ENCODE peak calls at places on chromosomes 6 and 20, in four cellular contexts. J, Y, I and W are unnamed samples.
A peak's percentile ranks its signal among the peaks of the same experiment; 100 is the strongest.

GRCh38 chr20:1417273-1417672 is 24.4 kb upstream of the FKBP1A start:
- DNase-seq in J (no peak), Y (no peak), I (no peak), W (peak; percentile 14)

GRCh38 chr6:33787336-33787953 is 1.5 kb downstream of the LEMD2 start:
- DNase-seq in J (no peak), Y (no peak), I (no peak), W (peak; percentile 11)

GRCh38 chr6:129943637-129944271 is 74.6 kb upstream of the L3MBTL3 start:
- DNase-seq in J (no peak), Y (no peak), I (no peak), W (no peak)

GRCh38 chr6:43766964-43767461 is 3.0 kb upstream of the VEGFA start:
- DNase-seq in J (no peak), Y (no peak), I (no peak), W (no peak)

GRCh38 chr6:165684333-165684732 is 21.3 kb upstream of the PDE10A start:
- DNase-seq in J (no peak), Y (no peak), I (no peak), W (no peak)

GRCh38 chr6:84027340-84028183 is 6.0 kb upstream of the MRAP2 start:
- DNase-seq in J (no peak), Y (peak; percentile 71), I (no peak), W (peak; percentile 90)

GRCh38 chr20:44626278-44626677 is 25.2 kb downstream of the ADA start:
- DNase-seq in J (no peak), Y (no peak), I (no peak), W (no peak)

GRCh38 chr6:27777614-27778355 is 134.4 kb downstream of the OR2B2 start:
- DNase-seq in J (no peak), Y (no peak), I (no peak), W (no peak)

GRCh38 chr6:69825904-69826303 is 29.1 kb upstream of the LMBRD1 start:
- DNase-seq in J (no peak), Y (no peak), I (no peak), W (no peak)

GRCh38 chr6:21840428-21840827 is 246.9 kb downstream of the SOX4 start:
- DNase-seq in J (no peak), Y (no peak), I (peak; percentile 16), W (no peak)

GRCh38 chr6:33856655-33857054 is 52.9 kb upstream of the MLN start:
- DNase-seq in J (no peak), Y (no peak), I (no peak), W (no peak)

GRCh38 chr6:3323148-3323547 is 64.4 kb downstream of the PSMG4 start:
- DNase-seq in J (no peak), Y (no peak), I (no peak), W (no peak)

GRCh38 chr6:6893701-6894100 is 214.1 kb upstream of the RREB1 start:
- DNase-seq in J (no peak), Y (no peak), I (no peak), W (no peak)

GRCh38 chr6:162058281-162058875 is 669.2 kb downstream of the PRKN start:
- DNase-seq in J (peak; percentile 36), Y (no peak), I (no peak), W (no peak)

GRCh38 chr20:36153754-36154695 is 515 bp upstream of the EPB41L1 start:
- DNase-seq in J (peak; percentile 90), Y (peak; percentile 98), I (no peak), W (peak; percentile 90)

GRCh38 chr20:20366896-20367680 is 816 bp upstream of the INSM1 start:
- DNase-seq in J (no peak), Y (peak; percentile 36), I (no peak), W (no peak)

GRCh38 chr20:54084727-54085368 is 14.5 kb upstream of the BCAS1 start:
- DNase-seq in J (no peak), Y (no peak), I (no peak), W (peak; percentile 66)

GRCh38 chr6:131586544-131586943 is 13.5 kb downstream of the ARG1 start:
- DNase-seq in J (no peak), Y (no peak), I (no peak), W (no peak)

GRCh38 chr6:154138806-154139205 is 99.8 kb downstream of the OPRM1 start:
- DNase-seq in J (no peak), Y (no peak), I (no peak), W (peak; percentile 20)

GRCh38 chr20:40542065-40542464 is 147.0 kb downstream of the MAFB start:
- DNase-seq in J (no peak), Y (no peak), I (no peak), W (no peak)

GRCh38 chr20:22918286-22918983 is 116.7 kb upstream of the SSTR4 start:
- DNase-seq in J (no peak), Y (no peak), I (no peak), W (no peak)

GRCh38 chr20:4728121-4728520 is 6.4 kb downstream of the PRND start:
- DNase-seq in J (no peak), Y (no peak), I (no peak), W (no peak)

GRCh38 chr20:35561268-35561667 is 19.4 kb downstream of the ERGIC3 start:
- DNase-seq in J (no peak), Y (peak; percentile 71), I (peak; percentile 4), W (peak; percentile 54)

GRCh38 chr6:21953831-21954801 is 342.7 kb downstream of the PRL start:
- DNase-seq in J (peak; percentile 22), Y (peak; percentile 66), I (peak; percentile 65), W (peak; percentile 10)

GRCh38 chr20:58891686-58892125 is 39.2 kb downstream of the GNAS start:
- DNase-seq in J (no peak), Y (peak; percentile 82), I (no peak), W (peak; percentile 39)

GRCh38 chr20:4919047-4919704 is 82.1 kb downstream of the SLC23A2 start:
- DNase-seq in J (no peak), Y (no peak), I (no peak), W (no peak)

GRCh38 chr6:139017227-139017626 is 11.3 kb upstream of the ABRACL start:
- DNase-seq in J (no peak), Y (no peak), I (no peak), W (peak; percentile 55)

GRCh38 chr6:81171991-81172740 is 580.3 kb downstream of the TENT5A start:
- DNase-seq in J (peak; percentile 24), Y (no peak), I (peak; percentile 15), W (peak; percentile 26)

GRCh38 chr20:2750343-2751251 is 49.8 kb downstream of the CPXM1 start:
- DNase-seq in J (no peak), Y (no peak), I (no peak), W (no peak)
- H3K27me3 ChIP-seq in J (peaks cover 16% of the 10 kb centered on the region), Y (no peaks in the 10 kb centered on the region), I (peaks cover 71% of the 10 kb centered on the region), W (peaks cover 7% of the 10 kb centered on the region)

DNA sequence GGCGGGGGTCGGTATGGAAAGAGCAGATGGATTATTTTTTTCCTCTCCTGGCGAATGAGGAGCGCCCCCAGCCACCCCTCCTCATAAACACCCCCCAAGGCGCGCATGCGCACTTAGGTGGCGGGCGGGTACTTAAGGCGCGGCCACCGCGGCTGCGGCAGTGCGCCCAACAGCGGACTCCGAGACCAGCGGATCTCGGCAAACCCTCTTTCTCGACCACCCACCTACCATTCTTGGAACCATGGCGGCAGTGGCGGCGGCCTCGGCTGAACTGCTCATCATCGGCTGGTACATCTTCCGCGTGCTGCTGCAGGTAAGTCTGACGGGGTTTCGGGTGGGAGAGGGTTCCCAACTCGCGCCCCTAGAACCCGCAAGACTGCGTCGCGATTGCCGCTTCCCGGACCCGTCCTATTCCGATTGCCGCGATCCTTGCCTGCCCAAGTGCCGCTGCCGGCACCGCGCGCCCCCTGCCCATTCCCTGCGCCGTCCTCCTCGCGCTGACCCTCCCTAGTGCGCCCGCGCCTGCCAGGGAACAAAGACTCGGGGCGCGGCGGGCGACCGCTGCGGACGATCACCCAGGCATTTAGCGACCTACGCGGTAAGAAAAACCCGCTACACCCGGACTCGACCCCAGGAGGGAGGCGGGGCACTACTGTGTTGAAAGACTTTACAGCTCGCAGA is at the start of gene NNAT:
- DNase-seq in J (no peak), Y (peak; percentile 88), I (no peak), W (no peak)
- H3K4me3 ChIP-seq in J (peak within 1 kb of the TSS; percentile 26), Y (peak within 1 kb of the TSS; percentile 51), I (peak within 1 kb of the TSS; percentile 63), W (no peak within 1 kb of the TSS)

DNA sequence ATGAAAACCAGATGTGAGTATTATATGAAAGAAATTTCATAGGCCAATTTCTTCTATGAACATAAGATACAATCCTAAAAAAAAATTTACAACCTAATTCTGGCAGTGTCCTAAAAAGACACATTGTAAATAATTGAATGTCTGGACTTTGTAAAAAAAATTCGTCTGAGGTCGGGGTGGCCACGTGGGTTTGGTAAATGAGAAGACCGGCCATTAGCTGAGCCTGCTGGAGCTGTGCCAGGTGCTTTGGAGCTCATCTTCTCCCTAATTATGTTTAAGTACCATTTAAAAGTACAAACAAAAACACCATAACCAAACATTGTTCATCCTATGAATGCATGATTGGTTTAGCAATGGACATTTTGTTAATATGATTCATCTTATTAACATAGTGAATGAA is 26.7 kb downstream of the DACT2 start:
- DNase-seq in J (no peak), Y (peak; percentile 79), I (no peak), W (no peak)
- H3K27me3 ChIP-seq in J (peaks cover 12% of the 10 kb centered on the region), Y (no peaks in the 10 kb centered on the region), I (no peaks in the 10 kb centered on the region), W (no peaks in the 10 kb centered on the region)

GRCh38 chr20:38805958-38806854 is 709 bp downstream of the PPP1R16B start:
- DNase-seq in J (peak; percentile 33), Y (peak; percentile 76), I (no peak), W (peak; percentile 26)
- H3K4me3 ChIP-seq in J (peak overlapping the region; percentile 98), Y (peak overlapping the region; percentile 56), I (peak overlapping the region; percentile 36), W (peak overlapping the region; percentile 40)